ENCODE peak calls at places on chromosome 13, in seven cellular contexts. T is SK-N-MC; L is GM10248; Y is stimulated activated CD8-positive, alpha-beta memory T cell treated with anti-CD3 and anti-CD28 coated beads, Interleukin-15, amount 100 ng/mL, for 1 hour; X is tibial artery; P is posterior cingulate gyrus; Q is AG04450. B is an unnamed sample.

GRCh38 chr13:35496761-35497386 is 20.4 kb upstream of the MAB21L1 start:
- DNase-seq in T (no peak), L (no peak), Y (no peak), X (no peak), P (no peak), Q (no peak), B (no peak)

GRCh38 chr13:75050419-75051066 is 431.4 kb downstream of the TBC1D4 start:
- DNase-seq in T (peak), L (no peak), Y (no peak), X (no peak), P (no peak), Q (no peak), B (no peak)

GRCh38 chr13:64746845-64747244 is 2483.3 kb downstream of the PCDH9 start:
- DNase-seq in T (no peak), L (no peak), Y (no peak), X (no peak), P (no peak), Q (no peak), B (no peak)

GRCh38 chr13:109779074-109779473 is 7.3 kb downstream of the IRS2 start:
- DNase-seq in T (no peak), L (no peak), Y (no peak), X (no peak), P (no peak), Q (no peak), B (peak)

GRCh38 chr13:113220141-113220598 is 10.8 kb downstream of the CUL4A start:
- DNase-seq in T (no peak), L (no peak), Y (no peak), X (no peak), P (no peak), Q (no peak), B (no peak)

GRCh38 chr13:97435794-97436193 is 1.8 kb downstream of the RAP2A start:
- DNase-seq in T (no peak), L (no peak), Y (no peak), X (no peak), P (no peak), Q (no peak), B (no peak)

GRCh38 chr13:22422712-22423111 is 751.8 kb downstream of the FGF9 start:
- DNase-seq in T (no peak), L (no peak), Y (no peak), X (no peak), P (no peak), Q (no peak), B (no peak)

GRCh38 chr13:106597190-106597589 is 29.3 kb upstream of the ARGLU1 start:
- DNase-seq in T (no peak), L (no peak), Y (no peak), X (peak), P (no peak), Q (no peak), B (peak)

GRCh38 chr13:113493315-113493951 is 2.9 kb upstream of the DCUN1D2 start:
- DNase-seq in T (no peak), L (no peak), Y (no peak), X (no peak), P (no peak), Q (peak), B (no peak)

GRCh38 chr13:19597523-19597922 is 35.9 kb upstream of the MPHOSPH8 start:
- DNase-seq in T (no peak), L (no peak), Y (no peak), X (no peak), P (no peak), Q (peak), B (no peak)

B was measured in heart left ventricle.